ENCODE peak calls at places on chromosomes 16 and 17, in five cellular contexts. W, C, H, Q and P are unnamed samples.

GRCh38 chr17:83053021-83053778 is 26.2 kb upstream of the METRNL start:
- DNase-seq in W (peak; percentile 46), C (peak; percentile 69), H (peak; percentile 65), Q (no peak), P (no peak)

GRCh38 chr17:17568772-17569195 is 22.7 kb downstream of the PEMT start:
- DNase-seq in W (no peak), C (peak; percentile 76), H (no peak), Q (peak; percentile 49), P (peak; percentile 18)

GRCh38 chr17:61317779-61318178 is 81.9 kb upstream of the TBX2 start:
- DNase-seq in W (no peak), C (no peak), H (no peak), Q (no peak), P (no peak)

GRCh38 chr17:45787044-45787443 is 2.9 kb downstream of the CRHR1 start:
- DNase-seq in W (no peak), C (no peak), H (no peak), Q (no peak), P (no peak)

GRCh38 chr16:26510924-26511323 is 555.8 kb upstream of the C16orf82 start:
- DNase-seq in W (no peak), C (no peak), H (no peak), Q (no peak), P (no peak)

GRCh38 chr17:66301418-66301863 is 972 bp upstream of the PRKCA start:
- DNase-seq in W (no peak), C (no peak), H (no peak), Q (no peak), P (no peak)

GRCh38 chr16:18832021-18832420 is 30.7 kb upstream of the ARL6IP1 start:
- DNase-seq in W (no peak), C (no peak), H (no peak), Q (no peak), P (no peak)

GRCh38 chr17:1628856-1629646 is 417 bp upstream of the SLC43A2 start:
- DNase-seq in W (peak; percentile 93), C (peak; percentile 95), H (peak; percentile 96), Q (peak; percentile 74), P (peak; percentile 94)

GRCh38 chr17:47831934-47832327 is 461 bp downstream of the LRRC46 start:
- DNase-seq in W (no peak), C (no peak), H (no peak), Q (no peak), P (no peak)

GRCh38 chr16:23269248-23270091 is 32.6 kb upstream of the SCNN1B start:
- DNase-seq in W (no peak), C (no peak), H (no peak), Q (no peak), P (no peak)

GRCh38 chr17:4559851-4560820 is at the start of gene GGT6:
- DNase-seq in W (no peak), C (no peak), H (no peak), Q (no peak), P (no peak)

GRCh38 chr17:9468937-9469336 is 106.7 kb downstream of the STX8 start:
- DNase-seq in W (no peak), C (no peak), H (no peak), Q (no peak), P (no peak)

GRCh38 chr17:1022278-1023024 is 25.5 kb downstream of the TIMM22 start:
- DNase-seq in W (no peak), C (no peak), H (peak; percentile 91), Q (no peak), P (no peak)

GRCh38 chr16:89723279-89724250 is 2.2 kb downstream of the ZNF276 start:
- DNase-seq in W (no peak), C (no peak), H (no peak), Q (peak; percentile 33), P (peak; percentile 60)

GRCh38 chr17:1083451-1084187 is 86.7 kb downstream of the TIMM22 start:
- DNase-seq in W (no peak), C (no peak), H (no peak), Q (no peak), P (no peak)

GRCh38 chr17:83127431-83128160 is 48.2 kb downstream of the METRNL start:
- DNase-seq in W (no peak), C (no peak), H (peak; percentile 61), Q (no peak), P (no peak)

GRCh38 chr17:15171433-15172047 is 93.6 kb downstream of the PMP22 start:
- DNase-seq in W (no peak), C (peak; percentile 76), H (peak; percentile 69), Q (no peak), P (peak; percentile 23)

GRCh38 chr16:48681520-48681919 is 71.5 kb upstream of the N4BP1 start:
- DNase-seq in W (no peak), C (no peak), H (no peak), Q (no peak), P (no peak)

GRCh38 chr16:12458591-12459400 is 344.9 kb downstream of the CPPED1 start:
- DNase-seq in W (no peak), C (peak; percentile 22), H (no peak), Q (no peak), P (peak; percentile 11)

GRCh38 chr17:67829331-67829730 is 4.0 kb downstream of the BPTF start:
- DNase-seq in W (no peak), C (no peak), H (no peak), Q (no peak), P (peak; percentile 29)

GRCh38 chr16:67236551-67237395 is 9.8 kb downstream of the TMEM208 start:
- DNase-seq in W (peak; percentile 44), C (peak; percentile 5), H (no peak), Q (no peak), P (peak; percentile 64)

GRCh38 chr17:17682293-17682736 is 1.1 kb downstream of the RAI1 start:
- DNase-seq in W (peak; percentile 53), C (peak; percentile 51), H (peak; percentile 74), Q (no peak), P (peak; percentile 66)

GRCh38 chr17:10657123-10657522 is at the start of gene MYH3:
- DNase-seq in W (no peak), C (no peak), H (no peak), Q (no peak), P (no peak)

GRCh38 chr17:33120103-33120502 is 128.5 kb downstream of the SPACA3 start:
- DNase-seq in W (no peak), C (no peak), H (no peak), Q (no peak), P (no peak)

GRCh38 chr17:64155090-64155630 is 25.2 kb upstream of the ERN1 start:
- DNase-seq in W (no peak), C (no peak), H (no peak), Q (no peak), P (no peak)

GRCh38 chr16:88505405-88506082 is 52.5 kb downstream of the ZFPM1 start:
- DNase-seq in W (peak; percentile 37), C (peak; percentile 40), H (no peak), Q (no peak), P (peak; percentile 76)

GRCh38 chr16:734208-734980 is 6.4 kb downstream of the CIAO3 start:
- DNase-seq in W (no peak), C (no peak), H (no peak), Q (peak; percentile 21), P (no peak)

GRCh38 chr16:23428351-23428750 is 24.6 kb downstream of the COG7 start:
- DNase-seq in W (no peak), C (no peak), H (no peak), Q (no peak), P (no peak)

GRCh38 chr16:86555763-86556130 is 712 bp upstream of the MTHFSD start:
- DNase-seq in W (no peak), C (no peak), H (no peak), Q (no peak), P (no peak)

DNA sequence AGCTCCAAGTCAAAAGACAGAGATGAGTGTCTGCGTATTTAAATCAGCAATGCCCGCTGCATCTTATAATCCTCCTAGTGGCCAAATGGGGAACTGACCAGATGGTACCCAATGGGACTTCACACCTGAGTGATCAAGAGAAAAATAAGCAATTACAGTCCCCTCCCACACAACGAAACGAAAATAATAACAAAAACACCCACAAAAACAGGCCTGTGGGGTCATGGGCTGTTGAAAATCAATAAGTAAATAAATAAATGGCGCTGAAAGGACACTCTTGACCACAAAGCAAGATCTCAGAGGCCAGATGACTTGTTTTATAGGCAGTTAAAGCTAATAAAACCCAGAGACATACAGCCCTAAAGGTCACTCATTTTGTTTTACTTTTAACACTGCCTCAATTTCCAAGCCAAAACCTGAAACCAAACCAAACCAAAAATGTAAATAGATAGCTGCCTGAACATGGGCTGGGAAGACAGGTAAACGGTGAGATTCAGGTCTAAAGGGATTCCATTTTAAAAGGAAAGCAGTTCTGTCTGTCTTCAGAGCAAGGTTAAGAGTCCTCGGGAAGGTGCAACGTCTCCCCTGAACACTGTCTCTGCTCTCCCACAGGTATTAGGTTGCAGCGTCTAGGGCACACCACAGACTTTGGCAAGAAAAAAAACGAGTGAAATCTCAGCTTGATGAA is 1.3 kb downstream of the ZNF821 start:
- DNase-seq in W (peak; percentile 71), C (peak; percentile 64), H (peak; percentile 87), Q (peak; percentile 69), P (peak; percentile 93)
- H3K4me1 ChIP-seq in W (no peaks in the 10 kb centered on the region), C (peaks cover 3% of the 10 kb centered on the region), H (peaks cover 4% of the 10 kb centered on the region), Q (peaks cover 19% of the 10 kb centered on the region), P (peaks cover 51% of the 10 kb centered on the region)

GRCh38 chr17:3213587-3213986 is 6.1 kb downstream of the OR1A1 start:
- DNase-seq in W (no peak), C (no peak), H (no peak), Q (no peak), P (no peak)
- H3K9me3 ChIP-seq in W (no peaks in the 10 kb centered on the region), C (no peaks in the 10 kb centered on the region), H (no peaks in the 10 kb centered on the region), Q (peaks cover 5% of the 10 kb centered on the region), P (no peaks in the 10 kb centered on the region)

DNA sequence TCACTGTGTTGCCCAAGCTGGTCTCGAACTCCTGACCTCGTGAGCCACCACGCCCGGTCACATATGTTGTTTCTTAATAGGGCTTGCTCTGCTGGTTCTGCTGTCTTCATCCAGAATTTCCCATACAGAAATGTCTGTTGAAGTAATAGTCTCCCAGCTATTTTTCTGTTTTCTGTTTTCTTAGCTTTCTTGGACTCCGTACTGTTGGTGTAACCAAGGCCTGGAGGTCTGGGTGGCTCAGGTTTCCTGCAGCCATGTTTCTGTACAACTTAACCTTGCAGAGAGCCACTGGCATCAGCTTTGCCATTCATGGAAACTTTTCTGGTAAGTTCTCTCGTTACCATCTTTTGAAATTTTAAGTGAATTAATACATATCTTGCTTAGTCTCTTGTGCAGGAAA is 2.8 kb downstream of the SF3B3 start:
- DNase-seq in W (no peak), C (no peak), H (no peak), Q (no peak), P (no peak)
- H3K4me1 ChIP-seq in W (peaks cover 40% of the 10 kb centered on the region), C (peaks cover 20% of the 10 kb centered on the region), H (peaks cover 30% of the 10 kb centered on the region), Q (peaks cover 45% of the 10 kb centered on the region), P (peaks cover 54% of the 10 kb centered on the region)

DNA sequence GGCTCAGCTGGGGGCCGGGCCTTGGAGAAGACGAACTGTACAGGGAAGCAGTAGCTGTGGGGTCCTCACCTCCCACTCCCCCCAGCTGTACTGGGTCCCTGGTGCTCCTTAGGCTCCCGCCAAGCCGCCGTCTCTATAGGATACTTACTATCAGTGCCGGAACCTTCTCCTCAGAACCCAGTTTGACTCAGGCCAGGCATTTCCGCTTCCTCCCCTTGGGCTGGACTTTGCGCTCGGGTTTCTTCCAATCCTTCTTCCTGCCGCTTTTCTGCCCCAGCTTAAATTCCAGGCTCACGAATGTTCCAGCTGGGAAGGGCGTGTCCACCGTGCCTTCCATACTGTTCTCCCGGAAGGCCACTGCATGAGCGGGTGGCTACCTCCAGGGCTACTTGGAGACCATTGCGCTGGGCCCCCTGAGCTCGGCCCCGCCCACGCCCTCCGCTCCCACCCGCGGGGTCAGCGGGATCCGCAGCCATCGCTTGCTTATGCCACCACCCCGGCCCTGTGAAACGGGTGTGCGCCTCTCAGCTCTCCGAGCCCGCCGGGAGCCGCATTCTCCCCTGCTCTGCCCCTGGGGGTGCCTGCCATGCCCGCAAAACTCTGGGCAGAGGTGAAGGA is 1795.9 kb downstream of the TP53TG3F start:
- DNase-seq in W (no peak), C (no peak), H (no peak), Q (no peak), P (no peak)
- H3K9me3 ChIP-seq in W (no peaks in the 10 kb centered on the region), C (no peaks in the 10 kb centered on the region), H (no peaks in the 10 kb centered on the region), Q (no peaks in the 10 kb centered on the region), P (peaks cover 4% of the 10 kb centered on the region)